ENCODE peak calls at places on chromosomes 5 and 9, in five cellular contexts. C is CD4-positive, CD25-positive, alpha-beta regulatory T cell; Q is effector memory CD4-positive, alpha-beta T cell; W is SK-N-SH; H is PC-3. O is an unnamed sample. For H3K4me1, the result is how much of the 10 kb centered on the place peaks cover.

GRCh38 chr9:113221800-113222481 is 597 bp downstream of the SLC31A1 start:
- DNase-seq in C (peak), Q (no peak), W (peak), H (peak), O (no peak)

GRCh38 chr9:38048319-38048969 is 20.6 kb downstream of the SHB start:
- DNase-seq in C (no peak), Q (no peak), W (no peak), H (no peak), O (peak)

GRCh38 chr5:143479394-143479793 is 75.9 kb upstream of the NR3C1 start:
- DNase-seq in C (no peak), Q (no peak), W (no peak), H (peak), O (no peak)

GRCh38 chr9:127966416-127967150 is 14.2 kb downstream of the EEIG1 start:
- DNase-seq in C (no peak), Q (no peak), W (peak), H (no peak), O (peak)

GRCh38 chr5:109191153-109191558 is 218.6 kb downstream of the PJA2 start:
- DNase-seq in C (peak), Q (no peak), W (no peak), H (peak), O (no peak)

GRCh38 chr5:59496524-59497134 is 396.9 kb downstream of the PDE4D start:
- DNase-seq in C (peak), Q (no peak), W (no peak), H (peak), O (no peak)

GRCh38 chr5:94976863-94977262 is 308.0 kb downstream of the MCTP1 start:
- DNase-seq in C (no peak), Q (no peak), W (no peak), H (no peak), O (no peak)

GRCh38 chr5:131536211-131536826 is 98.7 kb downstream of the RAPGEF6 start:
- DNase-seq in C (no peak), Q (no peak), W (no peak), H (no peak), O (no peak)

GRCh38 chr9:113485761-113486115 is 22.2 kb downstream of the RGS3 start:
- DNase-seq in C (no peak), Q (no peak), W (no peak), H (no peak), O (no peak)

GRCh38 chr5:97420646-97421045 is 237.6 kb upstream of the RIOK2 start:
- DNase-seq in C (no peak), Q (no peak), W (no peak), H (no peak), O (no peak)

GRCh38 chr5:146520731-146521130 is 4.7 kb upstream of the GPR151 start:
- DNase-seq in C (no peak), Q (no peak), W (no peak), H (peak), O (no peak)

GRCh38 chr9:133141833-133142594 is 21.0 kb upstream of the RALGDS start:
- DNase-seq in C (peak), Q (peak), W (peak), H (no peak), O (peak)

GRCh38 chr5:168291281-168291960 is at the start of gene WWC1:
- DNase-seq in C (peak), Q (peak), W (peak), H (peak), O (no peak)

GRCh38 chr9:114000671-114001409 is 77.3 kb downstream of the AMBP start:
- DNase-seq in C (no peak), Q (no peak), W (no peak), H (no peak), O (no peak)

GRCh38 chr9:135297716-135298075 is 181.9 kb upstream of the PPP1R26 start:
- DNase-seq in C (no peak), Q (no peak), W (no peak), H (no peak), O (no peak)

GRCh38 chr5:111010783-111011182 is 60.7 kb upstream of the TSLP start:
- DNase-seq in C (no peak), Q (no peak), W (no peak), H (no peak), O (no peak)

GRCh38 chr5:320524-321232 is 836 bp upstream of the AHRR start:
- DNase-seq in C (no peak), Q (no peak), W (peak), H (no peak), O (no peak)

GRCh38 chr9:16152276-16153065 is 599.6 kb downstream of the CCDC171 start:
- DNase-seq in C (no peak), Q (no peak), W (no peak), H (no peak), O (no peak)

GRCh38 chr5:157558089-157558595 is 17.4 kb downstream of the ADAM19 start:
- DNase-seq in C (no peak), Q (no peak), W (no peak), H (peak), O (no peak)

GRCh38 chr5:150066901-150067396 is 19.4 kb downstream of the CSF1R start:
- DNase-seq in C (peak), Q (no peak), W (no peak), H (peak), O (no peak)

GRCh38 chr5:134252671-134253070 is 26.8 kb upstream of the PPP2CA start:
- DNase-seq in C (no peak), Q (no peak), W (no peak), H (peak), O (no peak)

DNA sequence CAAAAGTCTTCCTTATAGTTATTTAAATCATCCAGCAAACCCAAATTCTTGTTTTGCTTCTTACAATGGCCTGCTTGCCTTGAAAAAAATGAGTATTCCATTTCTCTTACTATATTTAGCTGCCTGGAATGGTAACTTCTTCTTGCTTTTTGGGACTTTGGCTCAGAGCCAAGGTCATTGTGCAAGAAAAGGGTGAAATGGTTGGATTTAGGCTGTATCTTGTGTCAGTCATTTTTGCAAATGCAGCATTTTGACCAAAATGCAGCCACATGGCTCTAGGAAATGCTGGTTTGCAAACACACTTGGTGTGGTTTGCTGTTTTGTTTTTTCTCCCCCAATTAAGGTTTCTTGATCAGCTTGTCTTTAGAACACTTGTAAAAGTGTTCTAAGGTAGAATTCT is 133.3 kb upstream of the ELL2 start:
- DNase-seq in C (no peak), Q (no peak), W (no peak), H (no peak), O (no peak)
- H3K4me3 ChIP-seq in C (no peak), Q (no peak), W (no peak), H (no peak), O (no peak)

GRCh38 chr5:112594941-112595340 is 142.7 kb upstream of the APC start:
- DNase-seq in C (no peak), Q (no peak), W (no peak), H (no peak), O (no peak)
- H3K4me1 ChIP-seq in C (under half), Q (under half), W (under half), H (under half), O (under half)

DNA sequence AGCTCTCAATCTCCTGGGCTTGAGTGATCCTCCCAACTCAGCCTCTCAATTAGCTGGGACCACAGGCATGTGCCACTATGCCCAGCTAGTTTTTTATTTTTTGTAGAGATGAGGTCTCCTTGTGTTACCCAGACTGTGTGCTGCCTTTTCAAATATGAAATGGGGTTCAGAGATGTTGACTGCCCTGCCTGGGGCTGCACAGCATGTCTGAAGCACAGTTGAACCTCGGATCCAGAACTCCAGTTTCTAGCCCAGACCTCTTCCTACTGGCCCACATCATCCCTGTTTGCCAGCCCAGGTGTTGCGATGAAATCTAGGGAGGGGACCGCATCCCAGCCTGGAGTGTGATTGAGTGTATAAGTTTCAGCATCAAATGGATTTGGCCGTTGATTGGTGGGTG is 69.4 kb downstream of the HMCN2 start:
- DNase-seq in C (no peak), Q (no peak), W (no peak), H (no peak), O (no peak)
- H3K27ac ChIP-seq in C (no peak), Q (no peak), W (no peak), H (no peak), O (no peak)

GRCh38 chr5:9058666-9059065 is 487.2 kb downstream of the SEMA5A start:
- DNase-seq in C (no peak), Q (no peak), W (no peak), H (no peak), O (no peak)
- H3K4me3 ChIP-seq in C (no peak), Q (no peak), W (no peak), H (no peak), O (no peak)

DNA sequence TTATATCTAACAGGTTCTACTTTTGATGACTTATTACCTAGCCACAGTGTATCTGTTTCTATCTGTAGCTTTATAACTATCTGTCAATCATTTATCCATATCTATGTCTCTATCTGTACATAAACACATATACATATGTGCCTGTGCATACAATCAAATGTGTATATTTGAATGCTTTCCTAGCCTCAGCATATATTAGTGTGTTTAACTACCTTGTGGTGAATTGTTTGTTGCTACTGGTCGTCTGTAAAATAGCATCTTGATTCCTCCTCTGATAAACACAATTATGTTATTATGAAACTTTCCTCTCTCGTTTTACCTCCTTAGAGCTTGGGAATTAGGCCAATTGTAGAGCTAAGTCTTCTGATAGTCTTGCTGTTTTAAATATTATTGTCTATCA is 44.4 kb downstream of the PARP8 start:
- DNase-seq in C (no peak), Q (no peak), W (no peak), H (no peak), O (no peak)
- H3K4me1 ChIP-seq in C (under half), Q (under half), W (under half), H (under half), O (under half)

DNA sequence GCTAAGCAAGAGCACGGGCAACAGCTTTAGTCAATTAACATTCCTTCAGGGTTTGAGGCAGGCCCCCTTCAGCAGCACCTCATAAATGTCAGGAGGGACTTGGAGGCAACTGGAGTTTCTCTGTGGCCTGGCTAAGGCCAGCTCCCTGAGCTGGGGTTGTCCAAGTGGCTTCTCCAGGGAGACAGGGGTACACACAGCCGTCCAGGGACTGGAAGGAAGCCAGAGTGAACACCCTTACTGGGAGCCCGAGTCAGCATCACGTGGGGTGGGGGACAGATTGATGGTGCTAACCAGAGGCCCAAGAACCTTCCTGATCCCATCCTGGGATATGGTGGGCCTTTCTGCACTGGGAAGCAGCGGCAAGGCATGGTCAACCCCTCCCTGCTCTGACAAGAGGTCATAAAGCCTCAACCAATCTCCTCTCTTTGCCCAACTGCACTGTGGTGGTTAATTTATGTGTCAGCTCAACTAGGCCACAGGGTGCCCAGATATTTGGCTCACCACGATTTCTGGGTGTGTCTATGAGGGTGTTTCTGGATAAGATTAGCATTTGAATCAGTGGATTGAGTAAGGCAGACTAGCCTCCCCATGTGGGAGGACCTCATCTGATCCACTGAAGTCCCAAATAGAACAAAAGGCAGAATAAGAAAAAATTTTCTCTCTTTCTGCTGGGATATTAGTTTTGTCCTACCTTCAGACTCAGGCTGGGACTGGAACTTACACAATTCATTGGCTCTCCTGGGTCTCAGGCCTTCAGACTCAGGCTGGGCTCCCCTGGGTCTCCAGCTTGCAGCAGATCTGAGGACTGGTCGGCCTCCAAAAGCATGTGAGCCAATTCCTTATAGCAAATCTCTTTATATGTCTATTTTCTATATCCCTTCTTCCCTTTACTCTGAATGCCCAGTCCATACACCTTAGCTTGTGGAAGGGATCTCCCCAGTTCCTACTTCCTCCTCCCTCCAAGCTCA is 127.2 kb upstream of the LARP1 start:
- DNase-seq in C (no peak), Q (no peak), W (no peak), H (no peak), O (no peak)
- H3K27ac ChIP-seq in C (no peak), Q (no peak), W (no peak), H (no peak), O (no peak)

DNA sequence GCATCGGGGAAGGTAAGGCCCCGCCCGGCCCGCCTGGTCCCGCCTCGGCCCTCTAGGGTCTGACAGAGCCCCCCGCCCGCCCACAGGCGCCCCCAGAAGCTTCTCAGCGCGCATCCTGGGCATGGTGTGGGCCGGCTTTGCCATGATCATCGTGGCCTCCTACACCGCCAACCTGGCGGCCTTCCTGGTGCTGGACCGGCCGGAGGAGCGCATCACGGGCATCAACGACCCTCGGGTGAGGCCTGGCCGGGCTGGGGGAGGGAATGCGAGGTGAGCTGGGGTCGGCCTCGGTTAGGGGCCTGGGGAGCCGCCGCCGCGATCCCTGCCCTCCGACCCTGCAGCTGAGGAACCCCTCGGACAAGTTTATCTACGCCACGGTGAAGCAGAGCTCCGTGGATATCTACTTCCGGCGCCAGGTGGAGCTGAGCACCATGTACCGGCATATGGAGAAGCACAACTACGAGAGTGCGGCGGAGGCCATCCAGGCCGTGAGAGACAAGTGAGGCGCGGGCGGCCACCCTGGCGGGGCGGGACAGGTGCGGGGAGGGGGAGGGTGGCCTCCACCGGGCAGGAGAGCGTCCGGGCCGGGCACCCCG is 7.2 kb downstream of the LRRC26 start:
- DNase-seq in C (no peak), Q (no peak), W (no peak), H (no peak), O (no peak)
- H3K4me3 ChIP-seq in C (no peak), Q (no peak), W (no peak), H (no peak), O (no peak)